ENCODE peak calls at places on chromosomes 4 and X, in four cellular contexts. T, G, D and S are unnamed samples.
A peak's percentile ranks its signal among the peaks of the same experiment; 100 is the strongest.

GRCh38 chrX:102988517-102988916 is 51.4 kb downstream of the RAB40AL start:
- DNase-seq in G (no peak), D (no peak), T (no peak), S (no peak)

GRCh38 chr4:6507345-6507744 is 34.9 kb upstream of the PPP2R2C start:
- DNase-seq in T (no peak), D (no peak), G (no peak), S (no peak)

GRCh38 chr4:129362685-129363274 is 266.8 kb downstream of the C4orf33 start:
- DNase-seq in T (peak; percentile 90), D (peak; percentile 64), G (no peak), S (peak; percentile 81)

GRCh38 chr4:86174496-86174895 is 185.4 kb downstream of the MAPK10 start:
- DNase-seq in D (no peak), G (no peak), T (no peak), S (no peak)

GRCh38 chr4:20878806-20879205 is 178.5 kb downstream of the PACRGL start:
- DNase-seq in D (no peak), G (no peak), T (peak; percentile 35), S (no peak)

GRCh38 chr4:10083331-10083769 is 33.2 kb downstream of the WDR1 start:
- DNase-seq in G (no peak), T (no peak), D (no peak), S (no peak)

GRCh38 chr4:56976283-56976877 is 1.0 kb downstream of the NOA1 start:
- DNase-seq in T (peak; percentile 57), D (no peak), G (no peak), S (peak; percentile 69)

GRCh38 chrX:18674417-18674787 is 2.5 kb upstream of the RS1 start:
- DNase-seq in D (no peak), T (no peak), G (no peak), S (no peak)

GRCh38 chr4:20684852-20685763 is 15.2 kb upstream of the PACRGL start:
- DNase-seq in D (no peak), T (peak; percentile 43), G (no peak), S (peak; percentile 35)

GRCh38 chr4:127575888-127576287 is 56.9 kb upstream of the INTU start:
- DNase-seq in T (peak; percentile 15), G (no peak), D (no peak), S (no peak)